ENCODE peak calls at places on chromosomes 2 and 18, in eight cellular contexts. K is astrocyte of the spinal cord, R is mucosa of descending colon, C is fibroblast of the aortic adventitia, F is spleen, V is fibroblast of pulmonary artery, T is BJ, O is GM12865. J is an unnamed sample.

GRCh38 chr2:183519371-183520056 is 395.3 kb downstream of the NUP35 start:
- DNase-seq in K (no peak), R (no peak), C (no peak), F (no peak), V (no peak), T (no peak), O (no peak), J (no peak)

GRCh38 chr2:1515986-1516797 is 102.9 kb downstream of the TPO start:
- DNase-seq in K (no peak), R (no peak), C (no peak), F (peak; percentile 69), V (no peak), T (no peak), O (no peak), J (no peak)

GRCh38 chr2:203177361-203177760 is 61.5 kb upstream of the CYP20A1 start:
- DNase-seq in K (no peak), R (no peak), C (no peak), F (no peak), V (peak; percentile 3), T (no peak), O (peak; percentile 1), J (no peak)

GRCh38 chr2:210475726-210476125 is 833 bp downstream of the LANCL1 start:
- DNase-seq in K (peak; percentile 11), R (no peak), C (peak; percentile 11), F (no peak), V (peak; percentile 4), T (no peak), O (no peak), J (no peak)

GRCh38 chr2:117691980-117692379 is 122.5 kb upstream of the DDX18 start:
- DNase-seq in K (no peak), R (no peak), C (no peak), F (no peak), V (no peak), T (no peak), O (no peak), J (no peak)

GRCh38 chr2:237074211-237074993 is 11.3 kb upstream of the COPS8 start:
- DNase-seq in K (no peak), R (no peak), C (no peak), F (no peak), V (peak; percentile 30), T (no peak), O (no peak), J (no peak)

GRCh38 chr2:25558262-25558661 is 115.1 kb downstream of the DTNB start:
- DNase-seq in K (peak; percentile 83), R (no peak), C (peak; percentile 73), F (no peak), V (peak; percentile 82), T (peak; percentile 39), O (peak; percentile 85), J (peak; percentile 64)

GRCh38 chr18:8453528-8453927 is 155.7 kb upstream of the RAB12 start:
- DNase-seq in K (no peak), R (no peak), C (no peak), F (no peak), V (no peak), T (no peak), O (no peak), J (no peak)

GRCh38 chr2:74186038-74186437 is 7.4 kb upstream of the MOB1A start:
- DNase-seq in K (no peak), R (no peak), C (no peak), F (peak; percentile 82), V (no peak), T (no peak), O (peak; percentile 93), J (peak; percentile 82)

GRCh38 chr18:77479047-77479446 is 229.4 kb downstream of the GALR1 start:
- DNase-seq in K (no peak), R (no peak), C (no peak), F (no peak), V (no peak), T (no peak), O (no peak), J (no peak)

GRCh38 chr18:77482190-77482928 is 232.7 kb downstream of the GALR1 start:
- DNase-seq in K (peak; percentile 16), R (no peak), C (no peak), F (no peak), V (no peak), T (no peak), O (no peak), J (no peak)

GRCh38 chr18:77481541-77481940 is 231.9 kb downstream of the GALR1 start:
- DNase-seq in K (peak; percentile 64), R (no peak), C (no peak), F (no peak), V (no peak), T (no peak), O (no peak), J (no peak)

GRCh38 chr18:77478619-77479018 is 229.0 kb downstream of the GALR1 start:
- DNase-seq in K (peak; percentile 29), R (no peak), C (peak; percentile 3), F (no peak), V (peak; percentile 31), T (no peak), O (peak; percentile 11), J (no peak)
- TF ChIP-seq CTCF in K (no peak), R (no peak), C (no peak), F (no peak), V (no peak), T (no peak), O (peak; percentile 16), J (peak; percentile 6)

GRCh38 chr2:193348055-193348454 is 1153.3 kb upstream of the TMEFF2 start:
- DNase-seq in K (no peak), R (no peak), C (no peak), F (no peak), V (no peak), T (no peak), O (no peak), J (no peak)
- H3K4me3 ChIP-seq in K (no peak overlapping the region), R (no peak overlapping the region), C (peak overlapping the region; percentile 36), F (peak overlapping the region; percentile 46), V (peak overlapping the region; percentile 53), T (no peak overlapping the region), O (no peak overlapping the region), J (no peak overlapping the region)

DNA sequence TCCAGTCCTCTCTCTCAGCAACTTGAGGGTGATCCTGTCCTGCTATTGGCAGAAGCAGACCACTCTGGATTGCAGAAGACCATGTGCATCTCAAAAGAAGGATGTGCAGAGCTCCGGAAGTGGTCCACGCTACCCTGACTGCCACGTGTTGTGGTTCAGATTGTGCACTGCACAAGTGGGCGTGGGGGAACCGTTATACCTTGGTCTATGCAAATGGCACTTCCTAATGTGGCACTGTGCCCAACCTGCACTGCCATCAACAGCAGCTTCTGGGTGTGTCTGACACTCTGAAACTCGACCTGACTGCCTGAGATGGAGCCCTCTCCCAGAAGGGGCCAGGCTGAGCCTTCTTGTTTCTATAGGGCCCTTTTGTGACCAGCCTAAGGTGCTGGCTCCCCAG is 219.1 kb downstream of the ZNF516 start:
- DNase-seq in K (no peak), R (no peak), C (no peak), F (no peak), V (no peak), T (no peak), O (peak; percentile 30), J (no peak)
- TF ChIP-seq CTCF in K (no peak), R (no peak), C (no peak), F (no peak), V (no peak), T (no peak), O (no peak), J (no peak)

GRCh38 chr18:27862056-27862682 is 314.8 kb downstream of the CDH2 start:
- DNase-seq in K (no peak), R (no peak), C (no peak), F (no peak), V (no peak), T (no peak), O (no peak), J (no peak)

GRCh38 chr18:27861539-27861938 is 315.4 kb downstream of the CDH2 start:
- DNase-seq in K (no peak), R (no peak), C (no peak), F (no peak), V (no peak), T (no peak), O (no peak), J (no peak)

GRCh38 chr18:27863780-27864430 is 313.0 kb downstream of the CDH2 start:
- DNase-seq in K (no peak), R (no peak), C (no peak), F (no peak), V (no peak), T (no peak), O (no peak), J (no peak)

GRCh38 chr18:27860011-27860410 is 316.9 kb downstream of the CDH2 start:
- DNase-seq in K (no peak), R (no peak), C (no peak), F (no peak), V (no peak), T (no peak), O (peak; percentile 2), J (no peak)

DNA sequence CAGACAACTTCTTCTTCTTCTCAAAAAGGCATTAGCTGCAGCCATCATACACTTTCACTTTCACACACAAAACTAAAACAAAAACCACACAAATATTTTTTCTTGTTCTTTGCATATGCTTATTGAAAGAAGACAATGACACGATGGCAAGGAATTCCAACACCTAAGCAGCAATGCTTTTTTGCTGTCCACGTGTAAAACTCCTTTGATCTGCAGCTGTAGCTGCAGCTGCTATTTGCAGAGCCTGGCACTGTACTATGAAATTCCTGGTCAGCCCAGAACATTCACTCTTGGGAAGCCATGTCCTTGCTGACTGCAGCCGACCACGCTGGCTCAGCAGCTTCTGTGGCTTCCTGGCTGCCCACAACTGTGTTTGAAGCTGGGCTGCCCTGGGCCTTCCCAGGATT is 316.2 kb downstream of the CDH2 start:
- DNase-seq in K (peak; percentile 86), R (no peak), C (peak; percentile 18), F (no peak), V (no peak), T (no peak), O (peak; percentile 50), J (no peak)
- H3K4me3 ChIP-seq in K (no peak overlapping the region), R (no peak overlapping the region), C (no peak overlapping the region), F (no peak overlapping the region), V (no peak overlapping the region), T (no peak overlapping the region), O (no peak overlapping the region), J (no peak overlapping the region)

DNA sequence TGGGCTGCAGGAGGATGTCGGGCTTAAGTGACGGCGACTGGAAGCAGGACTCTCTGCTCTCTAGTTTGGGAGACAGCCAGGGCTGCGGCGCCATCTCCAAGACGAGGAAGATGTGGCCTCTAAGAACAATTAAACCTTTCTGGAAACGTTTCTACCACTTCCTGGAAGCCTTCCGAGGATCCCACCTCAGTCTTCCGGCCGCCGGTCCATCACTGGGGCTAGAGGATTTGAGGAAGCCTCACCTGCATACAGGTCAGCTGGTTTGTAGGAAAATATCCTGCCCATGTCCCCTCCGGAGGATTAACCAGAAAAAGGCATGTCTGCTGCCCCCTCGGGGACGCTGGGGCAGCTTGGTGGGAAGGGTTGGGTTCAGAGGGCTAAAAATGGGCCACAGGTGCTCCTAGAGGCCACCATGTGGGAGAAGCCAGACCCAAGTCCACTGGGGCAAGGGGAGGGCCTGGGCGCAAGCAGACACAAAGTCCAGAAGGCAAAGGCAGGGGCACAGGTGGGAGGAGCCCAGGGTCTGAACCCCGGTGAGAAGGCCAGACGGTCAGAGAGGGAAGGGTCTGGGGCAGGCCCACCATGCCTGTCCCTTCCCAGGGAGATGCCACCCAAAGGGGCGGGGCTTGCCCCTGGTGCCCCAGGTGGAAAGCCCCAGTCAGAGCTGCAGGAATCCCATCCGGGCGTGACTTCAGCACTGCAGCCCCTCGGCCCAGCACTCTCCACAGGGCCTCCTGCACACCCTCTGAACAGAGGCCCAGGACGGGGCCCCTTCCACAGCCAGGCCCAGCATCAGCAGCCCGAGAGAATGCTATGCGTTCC is 82.2 kb upstream of the ID2 start:
- DNase-seq in K (no peak), R (no peak), C (no peak), F (no peak), V (no peak), T (no peak), O (no peak), J (no peak)
- TF ChIP-seq CTCF in K (no peak), R (no peak), C (no peak), F (no peak), V (no peak), T (no peak), O (no peak), J (peak; percentile 13)

J was measured in GM06990.